ENCODE peak calls at places on chromosomes 6 and 20, in seven cellular contexts. A is GM12878, S is SK-N-SH, U is K562, K is HCT116, E is H1, F is HepG2. D is an unnamed sample.

GRCh38 chr20:43537921-43538854 is 20.6 kb upstream of the SGK2 start:
- DNase-seq in A (no peak), S (peak), U (peak), K (peak), E (no peak), F (peak), D (peak)

GRCh38 chr6:167789358-167789757 is 37.4 kb upstream of the AFDN start:
- DNase-seq in A (no peak), S (no peak), U (no peak), K (no peak), E (no peak), F (peak), D (no peak)

GRCh38 chr6:38720295-38720694 is 5.2 kb downstream of the DNAH8 start:
- DNase-seq in A (no peak), S (no peak), U (peak), K (peak), E (no peak), F (peak), D (no peak)

GRCh38 chr6:125832396-125832795 is 41.6 kb downstream of the NCOA7 start:
- DNase-seq in A (no peak), S (no peak), U (no peak), K (no peak), E (no peak), F (no peak), D (no peak)

GRCh38 chr6:159984268-159984786 is 15.4 kb downstream of the IGF2R start:
- DNase-seq in A (no peak), S (no peak), U (peak), K (no peak), E (no peak), F (no peak), D (no peak)

GRCh38 chr6:149925253-149925973 is 2.5 kb upstream of the RAET1G start:
- DNase-seq in A (no peak), S (peak), U (no peak), K (no peak), E (no peak), F (no peak), D (no peak)

GRCh38 chr6:109894181-109894580 is 83.9 kb upstream of the GPR6 start:
- DNase-seq in A (peak), S (no peak), U (no peak), K (no peak), E (no peak), F (no peak), D (no peak)

GRCh38 chr6:33885121-33886057 is 81.6 kb upstream of the MLN start:
- DNase-seq in A (no peak), S (no peak), U (no peak), K (peak), E (no peak), F (no peak), D (no peak)

GRCh38 chr20:51183443-51183842 is 160.5 kb upstream of the KCNG1 start:
- DNase-seq in A (no peak), S (no peak), U (no peak), K (no peak), E (no peak), F (no peak), D (no peak)

GRCh38 chr6:74519172-74519571 is 686.7 kb downstream of the COL12A1 start:
- DNase-seq in A (no peak), S (no peak), U (no peak), K (no peak), E (no peak), F (peak), D (peak)

GRCh38 chr6:25138697-25139051 is 140.5 kb upstream of the CARMIL1 start:
- DNase-seq in A (no peak), S (no peak), U (no peak), K (no peak), E (no peak), F (no peak), D (no peak)

GRCh38 chr6:139439278-139439813 is 64.9 kb upstream of the CITED2 start:
- DNase-seq in A (no peak), S (no peak), U (no peak), K (no peak), E (no peak), F (no peak), D (no peak)

DNA sequence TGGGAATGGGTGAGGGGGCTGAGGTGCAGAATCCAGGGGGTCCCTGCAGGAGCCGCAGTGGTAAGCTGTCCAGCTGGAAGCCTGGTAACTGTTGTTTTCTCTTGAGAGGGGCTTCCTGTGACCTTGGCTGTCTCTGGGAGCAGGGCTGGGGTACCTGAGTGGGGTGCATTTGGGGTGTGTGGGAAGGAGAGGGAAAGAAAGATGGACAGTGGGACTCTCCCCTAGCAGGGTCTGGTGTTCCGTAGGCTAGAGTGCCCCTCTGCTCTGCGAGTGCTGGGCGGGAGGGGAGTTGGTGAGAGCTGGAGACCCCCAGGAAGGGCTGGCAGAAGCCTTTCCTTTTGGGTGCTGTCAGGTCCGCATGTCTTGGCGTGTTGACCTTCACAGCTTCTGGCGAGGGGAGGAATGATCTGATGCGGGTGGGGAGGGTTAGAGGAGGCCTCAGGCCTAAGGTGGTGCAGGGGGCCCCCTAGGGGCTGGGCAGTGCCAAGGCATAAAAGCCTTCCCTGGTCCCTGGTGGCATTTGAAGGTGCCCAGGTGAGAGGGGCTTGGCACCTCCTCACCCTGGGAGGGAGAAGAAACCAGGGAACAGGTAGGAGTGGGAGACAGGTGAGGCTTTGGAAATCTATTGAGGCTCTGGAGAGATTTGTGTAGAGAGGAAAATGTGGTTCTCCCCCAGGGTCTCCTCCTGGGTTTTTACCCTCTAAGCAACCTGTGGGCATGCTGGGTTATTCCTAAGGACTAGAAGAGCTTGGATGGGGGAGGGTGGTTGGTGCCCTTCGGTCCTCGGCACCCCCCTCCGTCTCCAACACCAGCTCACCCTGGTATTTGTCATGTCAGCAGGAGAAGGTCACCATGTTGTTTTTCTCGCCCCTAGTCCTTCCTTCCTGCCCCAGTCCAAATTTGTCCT is 3.3 kb downstream of the VEGFA start:
- DNase-seq in A (no peak), S (peak), U (peak), K (peak), E (no peak), F (peak), D (peak)
- TF ChIP-seq JUND in A (no peak), S (no peak), U (peak), K (no peak), E (no peak), F (no peak), D (no peak)

GRCh38 chr20:8853805-8854338 is 215.0 kb upstream of the PLCB4 start:
- DNase-seq in A (peak), S (peak), U (peak), K (peak), E (no peak), F (peak), D (peak)

GRCh38 chr20:8855315-8855714 is 213.6 kb upstream of the PLCB4 start:
- DNase-seq in A (no peak), S (no peak), U (peak), K (no peak), E (no peak), F (no peak), D (no peak)

GRCh38 chr20:8854566-8854965 is 214.3 kb upstream of the PLCB4 start:
- DNase-seq in A (no peak), S (no peak), U (peak), K (no peak), E (no peak), F (no peak), D (no peak)

GRCh38 chr20:8856668-8857067 is 212.2 kb upstream of the PLCB4 start:
- DNase-seq in A (no peak), S (no peak), U (no peak), K (no peak), E (no peak), F (no peak), D (no peak)

GRCh38 chr20:8851446-8851845 is 217.4 kb upstream of the PLCB4 start:
- DNase-seq in A (no peak), S (peak), U (no peak), K (no peak), E (no peak), F (no peak), D (no peak)
- TF ChIP-seq JUND in A (no peak), S (no peak), U (no peak), K (no peak), E (no peak), F (no peak), D (no peak)

GRCh38 chr20:57211949-57212889 is 54.2 kb downstream of the BMP7 start:
- DNase-seq in A (no peak), S (no peak), U (no peak), K (peak), E (peak), F (peak), D (no peak)
- TF ChIP-seq JUND in A (no peak), S (no peak), U (no peak), K (peak), E (peak), F (no peak), D (no peak)

DNA sequence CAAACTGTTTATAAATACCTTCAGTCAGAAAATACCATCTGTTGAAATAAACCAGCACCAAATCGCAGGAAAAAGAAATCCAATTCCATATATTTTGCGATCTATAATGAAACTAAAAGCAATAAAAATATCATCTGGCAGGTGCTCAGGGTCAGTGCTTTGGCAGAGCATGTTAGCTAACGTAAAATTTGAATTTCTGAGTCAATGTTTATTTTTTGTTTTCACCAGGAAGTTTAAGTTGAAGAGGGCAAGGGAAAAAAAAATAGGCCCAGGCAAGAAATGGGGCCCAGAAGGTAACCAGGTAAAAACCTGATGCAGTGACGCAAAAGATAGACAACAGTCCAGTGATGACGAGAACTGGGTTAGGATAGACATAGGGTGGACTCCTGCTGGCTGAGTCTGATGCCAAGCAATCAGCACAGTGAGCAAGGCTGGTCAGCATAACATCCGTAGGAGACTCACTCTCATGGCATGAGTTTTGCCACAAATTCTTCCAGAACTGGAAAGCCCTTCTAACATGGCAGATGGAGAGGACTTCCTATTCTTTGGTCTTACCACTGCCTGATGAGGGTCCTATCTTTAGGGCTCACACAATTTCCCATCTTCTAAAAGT is 42.2 kb downstream of the ZHX3 start:
- DNase-seq in A (no peak), S (no peak), U (no peak), K (no peak), E (no peak), F (no peak), D (no peak)
- TF ChIP-seq JUND in A (no peak), S (no peak), U (no peak), K (no peak), E (no peak), F (no peak), D (no peak)

GRCh38 chr20:61587910-61588309 is 335.8 kb downstream of the CDH4 start:
- DNase-seq in A (no peak), S (no peak), U (no peak), K (no peak), E (no peak), F (no peak), D (no peak)

GRCh38 chr20:61587036-61587435 is 335.0 kb downstream of the CDH4 start:
- DNase-seq in A (no peak), S (no peak), U (no peak), K (no peak), E (no peak), F (no peak), D (no peak)

GRCh38 chr20:61590236-61590635 is 338.2 kb downstream of the CDH4 start:
- DNase-seq in A (no peak), S (no peak), U (no peak), K (no peak), E (no peak), F (no peak), D (no peak)

GRCh38 chr20:61589055-61589385 is 337.0 kb downstream of the CDH4 start:
- DNase-seq in A (no peak), S (no peak), U (no peak), K (no peak), E (no peak), F (no peak), D (no peak)

GRCh38 chr20:61588356-61589054 is 336.4 kb downstream of the CDH4 start:
- DNase-seq in A (no peak), S (no peak), U (no peak), K (no peak), E (no peak), F (no peak), D (no peak)
- TF ChIP-seq JUND in A (no peak), S (no peak), U (no peak), K (no peak), E (no peak), F (no peak), D (no peak)

GRCh38 chr6:78487401-78487800 is 379.9 kb upstream of the IRAK1BP1 start:
- DNase-seq in A (no peak), S (no peak), U (no peak), K (no peak), E (no peak), F (no peak), D (no peak)
- TF ChIP-seq JUND in A (no peak), S (peak), U (no peak), K (no peak), E (no peak), F (no peak), D (no peak)

DNA sequence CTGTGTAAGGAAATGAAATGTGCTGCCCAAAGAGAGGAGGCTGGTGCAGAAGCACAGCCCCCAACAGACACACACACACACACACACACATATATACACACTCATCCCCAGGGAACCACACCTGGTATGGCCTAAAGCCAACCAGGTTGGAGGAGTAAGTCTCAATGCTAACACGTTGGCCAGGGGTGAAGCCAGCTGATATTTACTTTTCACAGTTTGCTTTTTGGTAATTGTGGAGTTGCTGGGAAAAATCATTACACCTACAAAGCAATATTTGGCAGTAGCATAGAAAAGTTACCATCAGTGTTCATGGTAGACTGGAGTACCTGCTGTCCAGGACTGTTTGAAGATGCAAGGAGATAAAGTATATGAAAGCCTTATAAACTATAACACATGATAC is 50.3 kb upstream of the NAA20 start:
- DNase-seq in A (no peak), S (no peak), U (no peak), K (no peak), E (no peak), F (no peak), D (no peak)
- TF ChIP-seq JUND in A (no peak), S (no peak), U (no peak), K (no peak), E (no peak), F (no peak), D (no peak)

DNA sequence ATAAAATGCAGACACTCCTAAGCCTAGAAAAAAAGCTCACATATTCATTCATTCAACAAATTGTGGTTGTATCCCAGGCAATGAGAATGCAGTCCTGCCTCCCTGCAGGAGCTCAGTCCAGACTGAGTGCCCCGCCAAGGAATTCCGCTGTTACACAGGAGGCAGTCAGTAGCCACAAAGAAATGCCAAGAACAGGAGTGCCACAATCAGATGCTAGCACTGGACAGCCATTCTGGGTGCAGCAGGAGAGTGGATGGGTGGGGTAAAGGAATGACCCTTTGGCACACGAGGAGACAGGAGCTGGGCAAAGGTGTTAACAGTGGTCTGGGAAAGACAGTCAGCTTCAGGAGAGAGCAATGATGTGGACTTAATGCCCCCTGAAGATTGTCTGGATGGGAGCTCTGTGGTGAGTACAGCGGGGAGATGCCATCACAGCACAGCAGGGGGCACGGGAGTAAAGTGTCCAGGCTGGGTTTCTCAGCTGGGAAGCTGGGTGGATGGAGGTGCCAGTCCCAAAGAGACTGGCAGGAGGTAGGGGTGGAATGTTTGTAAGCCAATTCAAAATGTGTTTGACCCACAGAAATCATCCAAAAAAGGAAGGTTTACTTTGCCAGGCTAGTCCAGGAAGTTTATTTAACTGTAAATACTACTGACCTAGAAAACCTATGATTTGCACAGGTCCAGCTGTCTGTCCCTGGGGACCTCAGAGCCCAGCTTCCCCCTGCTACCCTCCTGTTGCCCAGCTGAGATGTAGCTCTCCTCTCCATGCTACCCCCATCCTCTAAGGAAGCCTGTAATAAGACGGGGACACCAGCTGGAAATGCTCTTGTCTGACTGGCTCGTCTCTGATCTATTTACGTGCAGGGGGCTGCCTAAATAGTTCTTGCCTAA is 84.1 kb downstream of the SLC23A2 start:
- DNase-seq in A (no peak), S (no peak), U (no peak), K (no peak), E (no peak), F (no peak), D (no peak)
- TF ChIP-seq JUND in A (no peak), S (no peak), U (no peak), K (no peak), E (no peak), F (no peak), D (no peak)